ENCODE peak calls at places on chromosomes 13 and 19, in four cellular contexts. One of them, this sample, is unnamed.

GRCh38 chr13:21557995-21558394 is 46.0 kb downstream of the MICU2 start:
- DNase-seq in suprapubic skin: no peak
- DNase-seq in A549: peak
- DNase-seq in OCI-LY7: peak
- DNase-seq in this sample: no peak

GRCh38 chr13:48567521-48568331 is 34.8 kb upstream of the RCBTB2 start:
- DNase-seq in suprapubic skin: no peak
- DNase-seq in A549: no peak
- DNase-seq in OCI-LY7: no peak
- DNase-seq in this sample: no peak

GRCh38 chr13:112931028-112931934 is 37.7 kb upstream of the MCF2L start:
- DNase-seq in suprapubic skin: no peak
- DNase-seq in OCI-LY7: no peak
- DNase-seq in A549: peak
- DNase-seq in this sample: peak

GRCh38 chr19:4343056-4343844 is at the start of gene MPND:
- DNase-seq in OCI-LY7: peak
- DNase-seq in A549: peak
- DNase-seq in suprapubic skin: peak
- DNase-seq in this sample: peak

GRCh38 chr13:76885203-76886004 is 801 bp downstream of the KCTD12 start:
- DNase-seq in A549: peak
- DNase-seq in suprapubic skin: peak
- DNase-seq in OCI-LY7: peak
- DNase-seq in this sample: peak

GRCh38 chr13:59038824-59039223 is 1124.9 kb downstream of the DIAPH3 start:
- DNase-seq in A549: peak
- DNase-seq in OCI-LY7: no peak
- DNase-seq in suprapubic skin: no peak
- DNase-seq in this sample: no peak

GRCh38 chr13:113544071-113544891 is 40.3 kb upstream of the TFDP1 start:
- DNase-seq in OCI-LY7: no peak
- DNase-seq in A549: no peak
- DNase-seq in suprapubic skin: peak
- DNase-seq in this sample: no peak

GRCh38 chr13:78652651-78653050 is 6.3 kb downstream of the OBI1 start:
- DNase-seq in suprapubic skin: no peak
- DNase-seq in A549: no peak
- DNase-seq in OCI-LY7: no peak
- DNase-seq in this sample: no peak

GRCh38 chr19:15128162-15128770 is 21.1 kb downstream of the SYDE1 start:
- DNase-seq in suprapubic skin: no peak
- DNase-seq in OCI-LY7: no peak
- DNase-seq in A549: no peak
- DNase-seq in this sample: peak

GRCh38 chr19:40641306-40641705 is 40.1 kb downstream of the LTBP4 start:
- DNase-seq in OCI-LY7: no peak
- DNase-seq in suprapubic skin: no peak
- DNase-seq in A549: no peak
- DNase-seq in this sample: no peak

GRCh38 chr13:99041788-99042187 is 63.9 kb upstream of the DOCK9 start:
- DNase-seq in OCI-LY7: no peak
- DNase-seq in suprapubic skin: no peak
- DNase-seq in A549: no peak
- DNase-seq in this sample: no peak

GRCh38 chr19:12974301-12975220 is 5.2 kb downstream of the DAND5 start:
- DNase-seq in suprapubic skin: no peak
- DNase-seq in OCI-LY7: no peak
- DNase-seq in A549: no peak
- DNase-seq in this sample: no peak

GRCh38 chr19:17790059-17790780 is 4.7 kb upstream of the B3GNT3 start:
- DNase-seq in suprapubic skin: no peak
- DNase-seq in A549: no peak
- DNase-seq in OCI-LY7: peak
- DNase-seq in this sample: peak

GRCh38 chr13:107866666-107867623 is 348.4 kb downstream of the LIG4 start:
- DNase-seq in OCI-LY7: no peak
- DNase-seq in suprapubic skin: no peak
- DNase-seq in A549: no peak
- DNase-seq in this sample: no peak

GRCh38 chr13:20394506-20394905 is 131.2 kb downstream of the CRYL1 start:
- DNase-seq in A549: no peak
- DNase-seq in suprapubic skin: no peak
- DNase-seq in OCI-LY7: no peak
- DNase-seq in this sample: no peak

GRCh38 chr13:41459754-41460111 is 2.4 kb downstream of the RGCC start:
- DNase-seq in suprapubic skin: no peak
- DNase-seq in A549: no peak
- DNase-seq in OCI-LY7: peak
- DNase-seq in this sample: no peak

GRCh38 chr13:61170791-61171330 is 244.8 kb downstream of the PCDH20 start:
- DNase-seq in A549: no peak
- DNase-seq in suprapubic skin: no peak
- DNase-seq in OCI-LY7: no peak
- DNase-seq in this sample: no peak

GRCh38 chr13:99273128-99273527 is 14.9 kb upstream of the GPR18 start:
- DNase-seq in suprapubic skin: no peak
- DNase-seq in A549: no peak
- DNase-seq in OCI-LY7: no peak
- DNase-seq in this sample: no peak

GRCh38 chr19:43570174-43570791 is 5.0 kb downstream of the XRCC1 start:
- DNase-seq in A549: no peak
- DNase-seq in suprapubic skin: no peak
- DNase-seq in OCI-LY7: peak
- DNase-seq in this sample: no peak

GRCh38 chr19:46787331-46788100 is 878 bp downstream of the SLC1A5 start:
- DNase-seq in suprapubic skin: no peak
- DNase-seq in OCI-LY7: peak
- DNase-seq in A549: peak
- DNase-seq in this sample: peak

GRCh38 chr19:9065457-9066014 is 21.3 kb upstream of the OR1M1 start:
- DNase-seq in suprapubic skin: no peak
- DNase-seq in OCI-LY7: no peak
- DNase-seq in A549: no peak
- DNase-seq in this sample: no peak

GRCh38 chr19:44278181-44278690 is 18.6 kb downstream of the ZNF233 start:
- DNase-seq in suprapubic skin: no peak
- DNase-seq in OCI-LY7: no peak
- DNase-seq in A549: no peak
- DNase-seq in this sample: no peak

GRCh38 chr13:98481511-98481951 is 95.4 kb downstream of the STK24 start:
- DNase-seq in OCI-LY7: no peak
- DNase-seq in suprapubic skin: no peak
- DNase-seq in A549: no peak
- DNase-seq in this sample: no peak

GRCh38 chr19:13850910-13851753 is 25.8 kb upstream of the NANOS3 start:
- DNase-seq in A549: peak
- DNase-seq in OCI-LY7: no peak
- DNase-seq in suprapubic skin: peak
- DNase-seq in this sample: peak

GRCh38 chr13:51682691-51683090 is 98.4 kb downstream of the WDFY2 start:
- DNase-seq in OCI-LY7: no peak
- DNase-seq in suprapubic skin: no peak
- DNase-seq in A549: no peak
- DNase-seq in this sample: no peak

GRCh38 chr19:49261602-49262001 is 63.4 kb downstream of the SLC6A16 start:
- DNase-seq in A549: no peak
- DNase-seq in suprapubic skin: no peak
- DNase-seq in OCI-LY7: no peak
- DNase-seq in this sample: no peak

GRCh38 chr19:48819366-48819816 is 8.6 kb upstream of the BCAT2 start:
- DNase-seq in OCI-LY7: no peak
- DNase-seq in A549: peak
- DNase-seq in suprapubic skin: peak
- DNase-seq in this sample: peak

GRCh38 chr13:26376430-26376829 is 122.5 kb downstream of the CDK8 start:
- DNase-seq in A549: no peak
- DNase-seq in suprapubic skin: no peak
- DNase-seq in OCI-LY7: no peak
- DNase-seq in this sample: no peak

GRCh38 chr13:26378116-26378515 is 124.2 kb downstream of the CDK8 start:
- DNase-seq in OCI-LY7: no peak
- DNase-seq in A549: no peak
- DNase-seq in suprapubic skin: no peak
- DNase-seq in this sample: no peak

GRCh38 chr13:26380930-26381329 is 127.0 kb downstream of the CDK8 start:
- DNase-seq in OCI-LY7: no peak
- DNase-seq in suprapubic skin: no peak
- DNase-seq in A549: no peak
- DNase-seq in this sample: no peak

GRCh38 chr13:26379831-26380230 is 125.9 kb downstream of the CDK8 start:
- DNase-seq in A549: no peak
- DNase-seq in suprapubic skin: no peak
- DNase-seq in OCI-LY7: no peak
- DNase-seq in this sample: no peak

GRCh38 chr13:26377038-26377437 is 123.1 kb downstream of the CDK8 start:
- DNase-seq in A549: peak
- DNase-seq in suprapubic skin: no peak
- DNase-seq in OCI-LY7: peak
- DNase-seq in this sample: no peak
- TF ChIP-seq CTCF in A549: no peak
- TF ChIP-seq CTCF in suprapubic skin: peak
- TF ChIP-seq CTCF in OCI-LY7: peak
- TF ChIP-seq CTCF in this sample: no peak

GRCh38 chr13:24503376-24503690 is 9.2 kb downstream of the PARP4 start:
- DNase-seq in A549: no peak
- DNase-seq in OCI-LY7: no peak
- DNase-seq in suprapubic skin: no peak
- DNase-seq in this sample: peak

GRCh38 chr13:24505256-24505655 is 7.3 kb downstream of the PARP4 start:
- DNase-seq in suprapubic skin: no peak
- DNase-seq in OCI-LY7: no peak
- DNase-seq in A549: no peak
- DNase-seq in this sample: no peak

GRCh38 chr13:24497742-24498141 is 14.8 kb downstream of the PARP4 start:
- DNase-seq in A549: no peak
- DNase-seq in OCI-LY7: no peak
- DNase-seq in suprapubic skin: no peak
- DNase-seq in this sample: no peak

GRCh38 chr13:24502567-24503375 is 9.8 kb downstream of the PARP4 start:
- DNase-seq in OCI-LY7: no peak
- DNase-seq in suprapubic skin: no peak
- DNase-seq in A549: peak
- DNase-seq in this sample: peak

GRCh38 chr13:24500977-24501376 is 11.6 kb downstream of the PARP4 start:
- DNase-seq in suprapubic skin: no peak
- DNase-seq in OCI-LY7: no peak
- DNase-seq in A549: peak
- DNase-seq in this sample: no peak
- H3K27ac ChIP-seq in suprapubic skin: no peak
- H3K27ac ChIP-seq in OCI-LY7: no peak
- H3K27ac ChIP-seq in A549: peak
- H3K27ac ChIP-seq in this sample: no peak

DNA sequence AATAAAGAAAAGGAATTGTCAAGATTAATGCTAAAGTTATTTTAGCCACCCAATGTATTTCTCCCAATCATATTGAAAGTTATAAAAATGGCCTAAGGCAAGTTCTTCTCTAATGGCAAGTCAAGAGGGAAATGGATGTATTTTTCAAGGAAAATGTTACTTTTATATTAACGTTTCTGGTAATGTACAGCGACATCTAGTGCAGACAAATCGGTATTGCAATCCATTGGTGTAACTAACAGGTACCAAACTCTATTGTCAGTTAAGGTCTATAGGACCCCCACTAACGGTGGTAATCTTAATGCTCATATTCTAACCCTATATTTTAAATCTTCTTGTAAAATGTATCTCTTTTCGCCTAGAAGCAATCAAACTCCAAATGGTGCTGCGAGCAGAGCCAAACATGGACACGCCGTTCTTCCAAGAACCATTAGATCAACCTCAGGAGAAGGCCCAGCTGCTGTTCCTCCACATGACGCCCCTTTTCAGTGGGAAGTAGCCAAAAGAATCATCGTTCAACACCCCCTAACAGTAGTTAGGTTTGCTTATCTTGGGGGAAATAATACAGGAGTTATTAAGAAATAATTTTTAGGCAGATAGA is 98.5 kb upstream of the PABPC3 start:
- DNase-seq in A549: peak
- DNase-seq in suprapubic skin: no peak
- DNase-seq in OCI-LY7: peak
- DNase-seq in this sample: peak
- TF ChIP-seq CTCF in A549: peak
- TF ChIP-seq CTCF in suprapubic skin: peak
- TF ChIP-seq CTCF in OCI-LY7: peak
- TF ChIP-seq CTCF in this sample: peak

GRCh38 chr19:10146142-10146541 is 26.4 kb upstream of the EIF3G start:
- DNase-seq in OCI-LY7: no peak
- DNase-seq in suprapubic skin: no peak
- DNase-seq in A549: no peak
- DNase-seq in this sample: no peak

GRCh38 chr19:10142701-10143375 is 23.1 kb upstream of the EIF3G start:
- DNase-seq in OCI-LY7: no peak
- DNase-seq in A549: no peak
- DNase-seq in suprapubic skin: no peak
- DNase-seq in this sample: no peak

GRCh38 chr19:10143700-10144099 is 24.0 kb upstream of the EIF3G start:
- DNase-seq in A549: no peak
- DNase-seq in suprapubic skin: no peak
- DNase-seq in OCI-LY7: no peak
- DNase-seq in this sample: no peak

GRCh38 chr19:10141973-10142372 is 22.3 kb upstream of the EIF3G start:
- DNase-seq in A549: no peak
- DNase-seq in OCI-LY7: no peak
- DNase-seq in suprapubic skin: no peak
- DNase-seq in this sample: no peak

GRCh38 chr19:10145031-10145430 is 25.3 kb upstream of the EIF3G start:
- DNase-seq in A549: no peak
- DNase-seq in suprapubic skin: no peak
- DNase-seq in OCI-LY7: no peak
- DNase-seq in this sample: no peak
- H3K27ac ChIP-seq in A549: no peak
- H3K27ac ChIP-seq in suprapubic skin: no peak
- H3K27ac ChIP-seq in OCI-LY7: no peak
- H3K27ac ChIP-seq in this sample: no peak

This sample was measured in colonic mucosa.